ENCODE peak calls at places on chromosomes 12 and 14, in seven cellular contexts. Y is immature natural killer cell, B is GM10248, Q is stromal cell of bone marrow, U is mesendoderm, D is KG1, I is NCI-H1694. O is an unnamed sample.

GRCh38 chr12:15196678-15197267 is 24.4 kb downstream of the RERG start:
- DNase-seq in B (no peak), U (no peak), Q (no peak), Y (no peak), D (no peak), I (no peak), O (no peak)

GRCh38 chr12:207804-208203 is 6.2 kb downstream of the SLC6A12 start:
- DNase-seq in B (no peak), U (no peak), I (no peak), Y (no peak), D (no peak), Q (no peak), O (no peak)

GRCh38 chr14:104972301-104973211 is 5.6 kb downstream of the AHNAK2 start:
- DNase-seq in Y (no peak), Q (no peak), B (no peak), I (no peak), D (no peak), U (no peak), O (no peak)

GRCh38 chr12:1553546-1553945 is 40.8 kb downstream of the FBXL14 start:
- DNase-seq in Q (no peak), B (no peak), D (no peak), U (no peak), I (no peak), Y (no peak), O (no peak)

GRCh38 chr12:49201595-49202295 is 12.9 kb upstream of the TUBA1A start:
- DNase-seq in B (no peak), D (no peak), Y (no peak), Q (peak), U (peak), I (no peak), O (no peak)

GRCh38 chr14:63205850-63206249 is 1.6 kb downstream of the RHOJ start:
- DNase-seq in Y (no peak), D (no peak), B (no peak), I (no peak), U (no peak), Q (no peak), O (no peak)

GRCh38 chr14:23379331-23380196 is 2.7 kb downstream of the CMTM5 start:
- DNase-seq in D (peak), B (peak), I (peak), Y (peak), U (peak), Q (no peak), O (peak)

GRCh38 chr14:93960108-93960475 is 16.3 kb downstream of the ASB2 start:
- DNase-seq in D (no peak), B (no peak), I (no peak), Y (no peak), U (no peak), Q (no peak), O (no peak)

GRCh38 chr12:53179694-53180269 is 740 bp upstream of the ZNF740 start:
- DNase-seq in Q (no peak), D (no peak), Y (no peak), U (no peak), I (no peak), B (peak), O (no peak)

GRCh38 chr12:54033106-54033979 is 493 bp downstream of the HOXC5 start:
- DNase-seq in D (no peak), B (no peak), Q (no peak), U (no peak), Y (no peak), I (peak), O (no peak)

GRCh38 chr14:64496764-64497163 is 6.9 kb downstream of the ZBTB25 start:
- DNase-seq in U (no peak), B (no peak), D (no peak), I (no peak), Y (no peak), Q (no peak), O (no peak)

GRCh38 chr12:130131817-130132216 is 30.4 kb upstream of the FZD10 start:
- DNase-seq in U (no peak), B (no peak), Q (no peak), D (no peak), Y (no peak), I (no peak), O (no peak)

GRCh38 chr14:102819176-102819628 is 42.0 kb downstream of the TRAF3 start:
- DNase-seq in U (no peak), Q (no peak), Y (peak), D (no peak), B (peak), I (no peak), O (no peak)

GRCh38 chr12:69779928-69780327 is 41.3 kb downstream of the RAB3IP start:
- DNase-seq in U (peak), I (no peak), Y (no peak), Q (peak), B (peak), D (no peak), O (peak)

GRCh38 chr14:64447890-64448667 is 17.2 kb upstream of the AKAP5 start:
- DNase-seq in D (no peak), Y (peak), B (no peak), U (peak), I (no peak), Q (no peak), O (no peak)

GRCh38 chr14:26730929-26731618 is 133.2 kb upstream of the NOVA1 start:
- DNase-seq in Q (no peak), Y (no peak), I (peak), B (no peak), U (peak), D (no peak), O (no peak)

GRCh38 chr12:124904306-124905098 is 9.9 kb downstream of the UBC start:
- DNase-seq in U (peak), D (no peak), B (no peak), Y (no peak), I (no peak), Q (peak), O (no peak)

GRCh38 chr12:129069886-129070285 is 216.6 kb downstream of the GLT1D1 start:
- DNase-seq in Q (no peak), Y (no peak), B (no peak), I (no peak), D (no peak), U (peak), O (no peak)

GRCh38 chr12:69240625-69240984 is 1.2 kb downstream of the CPSF6 start:
- DNase-seq in I (no peak), B (peak), Y (peak), D (no peak), U (peak), Q (no peak), O (no peak)

GRCh38 chr14:91088585-91088984 is 25.3 kb upstream of the DGLUCY start:
- DNase-seq in Y (no peak), D (no peak), I (no peak), Q (no peak), U (no peak), B (no peak), O (no peak)

GRCh38 chr14:103552011-103552797 is 10.3 kb downstream of the BAG5 start:
- DNase-seq in D (no peak), Q (no peak), U (no peak), Y (no peak), B (no peak), I (no peak), O (no peak)

GRCh38 chr12:85308374-85308773 is 28.4 kb downstream of the ALX1 start:
- DNase-seq in Y (no peak), I (no peak), Q (no peak), U (no peak), B (no peak), D (no peak), O (no peak)

GRCh38 chr12:64532734-64533351 is 77.5 kb upstream of the RASSF3 start:
- DNase-seq in Y (no peak), I (no peak), U (peak), B (no peak), Q (no peak), D (no peak), O (no peak)

GRCh38 chr12:94262228-94263010 is 114.0 kb downstream of the PLXNC1 start:
- DNase-seq in Y (peak), D (peak), B (peak), U (no peak), I (no peak), Q (peak), O (peak)

GRCh38 chr12:107891967-107892366 is 117.5 kb downstream of the ASCL4 start:
- DNase-seq in Q (no peak), I (no peak), U (peak), Y (no peak), B (no peak), D (no peak), O (peak)

GRCh38 chr14:61730756-61731373 is 31.4 kb upstream of the SNAPC1 start:
- DNase-seq in D (no peak), I (peak), Y (peak), U (no peak), Q (no peak), B (no peak), O (peak)

GRCh38 chr14:31927348-31927826 is 149.7 kb upstream of the ARHGAP5 start:
- DNase-seq in Q (peak), D (no peak), Y (no peak), I (no peak), U (peak), B (no peak), O (no peak)

GRCh38 chr12:6092784-6093722 is 31.4 kb downstream of the VWF start:
- DNase-seq in I (no peak), Y (no peak), B (no peak), U (peak), Q (peak), D (no peak), O (no peak)

GRCh38 chr12:49296836-49297694 is 2.1 kb downstream of the PRPH start:
- DNase-seq in U (peak), Y (no peak), Q (no peak), D (no peak), I (no peak), B (peak), O (no peak)

GRCh38 chr14:72736791-72737559 is 156.9 kb downstream of the DPF3 start:
- DNase-seq in Q (no peak), B (no peak), Y (no peak), D (no peak), I (peak), U (no peak), O (no peak)

GRCh38 chr14:83548061-83548839 is 1981.7 kb upstream of the FLRT2 start:
- DNase-seq in D (no peak), I (no peak), B (no peak), U (peak), Q (no peak), Y (no peak), O (no peak)

GRCh38 chr12:43434614-43435013 is 117.4 kb downstream of the ADAMTS20 start:
- DNase-seq in Y (no peak), I (no peak), B (no peak), D (no peak), U (no peak), Q (no peak), O (peak)

GRCh38 chr12:130087222-130087621 is 75.0 kb upstream of the FZD10 start:
- DNase-seq in D (no peak), I (no peak), Q (no peak), B (no peak), Y (no peak), U (no peak), O (no peak)

GRCh38 chr12:130698106-130698505 is 18.0 kb downstream of the RIMBP2 start:
- DNase-seq in D (no peak), Y (no peak), Q (no peak), B (no peak), U (no peak), I (no peak), O (no peak)

GRCh38 chr14:53019391-53019790 is 68.5 kb upstream of the FERMT2 start:
- DNase-seq in Q (no peak), I (no peak), U (no peak), D (no peak), B (no peak), Y (no peak), O (no peak)

GRCh38 chr14:97976861-97977260 is 1179.7 kb downstream of the VRK1 start:
- DNase-seq in B (no peak), Q (no peak), D (no peak), Y (no peak), I (no peak), U (no peak), O (no peak)